ENCODE peak calls at places on chromosomes 12 and 14, in nine cellular contexts. G is IMR-90, K is gastrocnemius medialis, J is A549, Q is K562, F is body of pancreas, M is Peyer's patch, V is GM12892, Z is ovary. O is an unnamed sample.

GRCh38 chr12:49750027-49750977 is 8.9 kb downstream of the TMBIM6 start:
- DNase-seq in M (no peak), G (peak; percentile 80), K (peak; percentile 63), J (peak; percentile 49), Q (peak; percentile 63), F (no peak), V (no peak), Z (no peak), O (no peak)

GRCh38 chr12:32535260-32535999 is 136.1 kb downstream of the FGD4 start:
- DNase-seq in V (no peak), J (peak; percentile 46), F (peak; percentile 93), K (peak; percentile 84), Q (peak; percentile 16), Z (peak; percentile 74), G (peak; percentile 69), M (peak; percentile 69), O (peak; percentile 87)

GRCh38 chr14:50666772-50667490 is 1.2 kb downstream of the SAV1 start:
- DNase-seq in F (peak; percentile 67), J (peak; percentile 61), K (peak; percentile 36), V (no peak), Z (peak; percentile 60), M (no peak), G (peak; percentile 73), Q (peak; percentile 62), O (no peak)

GRCh38 chr14:105448706-105449111 is 25.9 kb upstream of the CRIP2 start:
- DNase-seq in J (peak; percentile 67), Z (peak; percentile 74), M (peak; percentile 81), G (peak; percentile 47), Q (peak; percentile 66), V (peak; percentile 91), K (peak; percentile 58), F (peak; percentile 70), O (peak; percentile 76)

GRCh38 chr14:74655597-74656389 is 43.8 kb upstream of the LTBP2 start:
- DNase-seq in Z (no peak), V (no peak), J (peak; percentile 63), K (no peak), F (no peak), Q (no peak), M (no peak), G (peak; percentile 61), O (no peak)

GRCh38 chr14:63045234-63045611 is at the start of gene KCNH5:
- DNase-seq in V (peak; percentile 31), Z (no peak), K (no peak), M (peak; percentile 40), Q (no peak), F (peak; percentile 13), J (peak; percentile 14), G (peak; percentile 46), O (no peak)

GRCh38 chr14:94237983-94238382 is 55.1 kb downstream of the SERPINA10 start:
- DNase-seq in Q (no peak), V (no peak), Z (no peak), J (no peak), K (no peak), F (no peak), G (no peak), M (no peak), O (no peak)

GRCh38 chr12:53325539-53326061 is 4.2 kb upstream of the AAAS start:
- DNase-seq in K (peak; percentile 30), G (no peak), Q (no peak), J (peak; percentile 34), M (no peak), Z (peak; percentile 64), F (peak; percentile 34), V (no peak), O (peak; percentile 65)

GRCh38 chr12:65638324-65638723 is 186.0 kb upstream of the HMGA2 start:
- DNase-seq in M (no peak), G (no peak), Z (no peak), F (no peak), Q (no peak), J (no peak), K (no peak), V (no peak), O (no peak)

GRCh38 chr12:5827591-5827990 is 117.5 kb downstream of the ANO2 start:
- DNase-seq in V (no peak), M (no peak), G (no peak), Q (no peak), Z (no peak), F (no peak), J (no peak), K (no peak), O (no peak)

GRCh38 chr14:99872786-99873440 is 79.7 kb downstream of the EML1 start:
- DNase-seq in M (no peak), J (no peak), G (peak; percentile 11), V (no peak), Z (no peak), F (no peak), K (no peak), Q (no peak), O (no peak)

GRCh38 chr12:1216560-1216959 is 225.5 kb downstream of the ERC1 start:
- DNase-seq in K (no peak), M (no peak), J (no peak), F (no peak), G (no peak), V (no peak), Z (no peak), Q (no peak), O (no peak)

GRCh38 chr14:99374964-99375363 is 103.0 kb upstream of the BCL11B start:
- DNase-seq in K (no peak), V (no peak), G (no peak), M (no peak), J (no peak), Z (no peak), Q (no peak), F (no peak), O (no peak)

GRCh38 chr14:68792022-68792829 is 641 bp downstream of the ZFP36L1 start:
- DNase-seq in Q (peak; percentile 34), G (no peak), F (peak; percentile 38), M (peak; percentile 68), V (no peak), J (peak; percentile 38), Z (peak; percentile 64), K (no peak), O (no peak)

GRCh38 chr12:52865090-52865944 is 16.5 kb upstream of the KRT78 start:
- DNase-seq in Z (peak; percentile 67), Q (peak; percentile 72), G (peak; percentile 60), M (peak; percentile 80), K (no peak), F (peak; percentile 78), V (no peak), J (peak; percentile 92), O (peak; percentile 67)

DNA sequence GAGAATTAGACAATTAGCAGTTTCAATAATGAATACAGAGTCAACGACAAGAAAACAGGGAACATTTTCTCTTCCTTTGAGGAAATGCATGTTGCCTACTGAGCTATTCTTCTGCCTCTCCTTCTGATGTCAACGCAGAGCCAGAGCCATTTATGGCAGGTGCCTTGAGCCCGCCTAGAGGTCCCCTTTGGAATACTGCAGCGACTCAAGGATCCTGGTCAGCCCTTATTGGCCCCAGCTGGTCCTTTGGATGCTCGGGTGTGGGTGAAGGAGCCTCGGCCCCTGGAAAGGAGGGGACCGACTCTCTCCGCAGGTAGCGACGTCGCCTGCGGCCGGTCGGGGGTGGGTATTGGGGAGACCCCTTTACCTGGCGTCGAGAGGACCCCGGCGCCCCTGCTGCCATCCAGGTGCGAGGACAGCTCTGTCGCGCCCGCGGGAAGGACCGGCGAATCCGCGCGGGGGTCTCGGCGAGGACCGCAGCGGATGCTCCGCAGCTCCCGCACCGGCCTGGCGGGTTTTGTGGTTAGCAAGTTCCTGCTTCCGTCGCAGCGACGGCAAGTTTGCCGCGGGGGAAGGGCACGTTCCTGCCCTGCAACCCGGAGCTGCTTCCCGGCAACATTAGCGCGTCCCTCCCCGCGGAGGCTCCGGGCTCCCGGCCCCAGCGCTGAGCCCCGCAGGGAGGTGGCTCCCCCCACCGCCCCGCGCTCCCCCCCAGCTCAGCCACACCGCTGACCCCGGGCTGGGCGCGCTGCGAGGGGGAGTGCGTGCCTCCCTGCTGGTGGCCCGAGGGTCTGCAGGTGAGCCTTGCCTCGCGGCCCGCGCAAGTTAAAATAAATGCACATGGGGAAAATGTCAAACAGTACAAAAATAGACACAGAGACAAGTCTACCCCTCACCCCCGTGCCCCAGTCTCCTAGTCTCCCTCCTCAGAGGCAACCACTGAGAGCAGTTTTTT is at the start of gene MANSC1:
- DNase-seq in G (peak; percentile 28), V (peak; percentile 36), J (peak; percentile 58), K (no peak), M (peak; percentile 84), Q (peak; percentile 67), F (peak; percentile 79), Z (peak; percentile 78), O (peak; percentile 83)
- TF ChIP-seq POLR2A in G (no peak), V (no peak), J (peak; percentile 37), K (peak; percentile 22), M (peak; percentile 53), Q (peak; percentile 66), F (peak; percentile 90), Z (peak; percentile 42), O (peak; percentile 75)

GRCh38 chr14:61392297-61392696 is 70.9 kb downstream of the PRKCH start:
- DNase-seq in G (no peak), F (no peak), Z (no peak), Q (no peak), K (no peak), M (no peak), V (no peak), J (no peak), O (no peak)
- TF ChIP-seq POLR2A in G (no peak), F (no peak), Z (no peak), Q (no peak), K (no peak), M (no peak), V (no peak), J (no peak), O (no peak)

GRCh38 chr14:53048631-53049030 is 97.8 kb upstream of the FERMT2 start:
- DNase-seq in J (no peak), F (no peak), M (no peak), Z (no peak), G (no peak), K (no peak), Q (no peak), V (no peak), O (no peak)

GRCh38 chr14:53055003-53055402 is 98.1 kb downstream of the DDHD1 start:
- DNase-seq in Q (peak; percentile 41), K (no peak), F (no peak), G (peak; percentile 72), V (peak; percentile 1), Z (no peak), J (peak; percentile 55), M (no peak), O (no peak)

GRCh38 chr14:53060046-53060445 is 93.1 kb downstream of the DDHD1 start:
- DNase-seq in F (no peak), Q (no peak), M (no peak), V (no peak), K (no peak), Z (no peak), G (peak; percentile 15), J (no peak), O (no peak)

DNA sequence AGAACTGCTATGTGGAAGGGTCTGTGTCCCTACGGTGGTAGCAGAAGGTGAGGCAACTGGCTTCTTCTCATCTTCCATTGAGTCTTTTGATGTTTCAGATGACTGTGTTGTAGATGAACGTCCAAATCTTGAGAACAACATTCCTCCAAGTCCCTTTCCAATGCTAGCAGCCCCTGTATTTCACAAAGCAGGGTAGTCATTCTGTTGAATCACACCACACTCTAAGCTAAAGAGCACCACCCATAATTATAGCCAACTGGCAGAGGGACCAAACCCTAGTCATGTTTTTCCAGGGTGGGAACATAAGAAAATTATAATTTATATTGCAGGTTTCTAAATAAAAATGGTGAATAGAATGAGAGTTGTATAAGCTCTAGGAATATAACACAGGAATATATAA is 98.7 kb downstream of the DDHD1 start:
- DNase-seq in V (no peak), K (no peak), F (no peak), Q (no peak), Z (no peak), M (no peak), G (peak; percentile 67), J (no peak), O (no peak)
- TF ChIP-seq POLR2A in V (no peak), K (no peak), F (no peak), Q (no peak), Z (no peak), M (no peak), G (no peak), J (no peak), O (no peak)

GRCh38 chr12:64610092-64610659 is at the start of gene RASSF3:
- DNase-seq in M (peak; percentile 88), Q (peak; percentile 87), F (peak; percentile 73), Z (peak; percentile 81), G (peak; percentile 67), V (peak; percentile 61), K (peak; percentile 14), J (peak; percentile 71), O (peak; percentile 85)
- TF ChIP-seq POLR2A in M (peak; percentile 54), Q (peak; percentile 61), F (peak; percentile 51), Z (peak; percentile 38), G (no peak), V (peak; percentile 35), K (peak; percentile 70), J (peak; percentile 54), O (peak; percentile 77)

O was measured in right lobe of liver.